ENCODE peak calls at places on chromosomes 11 and 22, in nine cellular contexts. F is foreskin fibroblast, X is GM03348, T is DMS 273 treated with DMSO at 0.1 percent for 48 hours, O is HS-27A, N is AG10803, A is HEK293T, V is osteoblast, B is sciatic nerve. G is an unnamed sample.

GRCh38 chr11:43928721-43929120 is 13.7 kb upstream of the C11orf96 start:
- DNase-seq in O (no peak), X (no peak), A (no peak), B (no peak), V (peak), F (no peak), N (no peak), T (no peak), G (no peak)

GRCh38 chr11:35352107-35352888 is 67.1 kb downstream of the SLC1A2 start:
- DNase-seq in N (peak), B (no peak), A (no peak), O (no peak), F (peak), X (no peak), T (no peak), V (no peak), G (no peak)

GRCh38 chr11:1515082-1516060 is 28.8 kb upstream of the MOB2 start:
- DNase-seq in F (peak), B (peak), T (no peak), O (no peak), N (peak), X (peak), V (peak), A (peak), G (peak)

GRCh38 chr11:76769071-76769560 is 14.0 kb upstream of the TSKU start:
- DNase-seq in X (peak), V (no peak), B (no peak), A (no peak), O (no peak), N (peak), T (no peak), F (no peak), G (no peak)

GRCh38 chr11:73760066-73760679 is 701 bp downstream of the RAB6A start:
- DNase-seq in B (peak), O (no peak), A (peak), X (peak), N (peak), F (peak), V (peak), T (no peak), G (peak)

GRCh38 chr22:31279327-31279669 is 13.0 kb downstream of the PIK3IP1 start:
- DNase-seq in N (no peak), X (no peak), V (no peak), A (no peak), O (no peak), B (no peak), T (no peak), F (no peak), G (no peak)

GRCh38 chr11:103798029-103798428 is 238.4 kb upstream of the DDI1 start:
- DNase-seq in F (peak), O (no peak), N (peak), T (no peak), A (no peak), X (peak), V (peak), B (no peak), G (no peak)

GRCh38 chr11:65742353-65742752 is 21.8 kb upstream of the RNASEH2C start:
- DNase-seq in B (no peak), V (no peak), F (no peak), O (no peak), X (no peak), A (no peak), T (no peak), N (no peak), G (no peak)

GRCh38 chr11:68020575-68020974 is 9.9 kb upstream of the NDUFS8 start:
- DNase-seq in A (no peak), F (no peak), V (peak), N (no peak), T (no peak), X (peak), O (no peak), B (no peak), G (no peak)

GRCh38 chr22:35540600-35541253 is at the start of gene RASD2:
- DNase-seq in B (no peak), A (peak), F (no peak), T (no peak), O (no peak), X (peak), V (peak), N (peak), G (no peak)

GRCh38 chr11:112511906-112512305 is 251.2 kb upstream of the PLET1 start:
- DNase-seq in V (no peak), F (no peak), T (no peak), B (no peak), X (no peak), N (no peak), A (no peak), O (no peak), G (no peak)

GRCh38 chr11:121326230-121326629 is 33.7 kb downstream of the SC5D start:
- DNase-seq in F (no peak), V (no peak), N (no peak), O (no peak), T (no peak), B (no peak), X (no peak), A (no peak), G (no peak)

GRCh38 chr22:32494971-32495370 is 20.4 kb downstream of the FBXO7 start:
- DNase-seq in N (no peak), A (no peak), B (no peak), X (no peak), V (no peak), O (no peak), F (no peak), T (no peak), G (no peak)

GRCh38 chr11:73350908-73351636 is 25.1 kb upstream of the RELT start:
- DNase-seq in F (peak), O (peak), V (peak), N (peak), A (peak), T (no peak), B (no peak), X (peak), G (peak)

GRCh38 chr11:95230054-95231034 is 658 bp downstream of the SESN3 start:
- DNase-seq in A (peak), B (peak), N (no peak), X (peak), O (no peak), T (no peak), F (peak), V (peak), G (no peak)

GRCh38 chr11:86524603-86525352 is 147.6 kb downstream of the ME3 start:
- DNase-seq in V (peak), T (no peak), B (no peak), N (peak), X (peak), O (no peak), F (peak), A (no peak), G (no peak)

GRCh38 chr11:70841264-70841663 is 411.1 kb downstream of the SHANK2 start:
- DNase-seq in X (no peak), O (no peak), V (peak), F (no peak), A (no peak), N (no peak), T (no peak), B (no peak), G (no peak)

GRCh38 chr11:121654506-121655480 is 202.0 kb upstream of the SORL1-AS1 start:
- DNase-seq in A (no peak), N (peak), B (no peak), V (no peak), X (peak), T (no peak), O (no peak), F (no peak), G (no peak)

GRCh38 chr11:119144825-119145476 is 3.9 kb upstream of the ABCG4 start:
- DNase-seq in X (peak), T (no peak), N (peak), A (peak), F (peak), V (peak), B (no peak), O (no peak), G (peak)

GRCh38 chr11:95145430-95146063 is 55.9 kb downstream of the ENDOD1 start:
- DNase-seq in O (no peak), B (no peak), F (no peak), V (no peak), N (no peak), X (no peak), A (no peak), T (no peak), G (no peak)